ENCODE peak calls at places on chromosomes 12 and 14, in four cellular contexts. B is body of pancreas, J is endothelial cell of umbilical vein, D is esophagus squamous epithelium. C is an unnamed sample.
A peak's percentile ranks its signal among the peaks of the same experiment; 100 is the strongest.

GRCh38 chr14:68722968-68723577 is 69.8 kb downstream of the ZFP36L1 start:
- DNase-seq in B (no peak), J (no peak), D (no peak), C (no peak)

GRCh38 chr14:103514596-103515421 is 7.8 kb downstream of the CKB start:
- DNase-seq in B (peak; percentile 11), J (no peak), D (no peak), C (no peak)

GRCh38 chr12:67681145-67681778 is 32.7 kb downstream of the DYRK2 start:
- DNase-seq in B (peak; percentile 54), J (peak; percentile 82), D (no peak), C (peak; percentile 97)

GRCh38 chr12:96356831-96357230 is 43.4 kb downstream of the CDK17 start:
- DNase-seq in B (no peak), J (no peak), D (no peak), C (no peak)

GRCh38 chr14:36048667-36049066 is 127.9 kb downstream of the PTCSC3 start:
- DNase-seq in B (no peak), J (no peak), D (no peak), C (no peak)

GRCh38 chr14:38016497-38016896 is 191.2 kb upstream of the SSTR1 start:
- DNase-seq in B (no peak), J (no peak), D (no peak), C (peak; percentile 9)

GRCh38 chr12:62772556-62772955 is 162.4 kb downstream of the PPM1H start:
- DNase-seq in B (no peak), J (no peak), D (no peak), C (peak; percentile 70)

GRCh38 chr14:52547526-52547925 is 4.8 kb downstream of the TXNDC16 start:
- DNase-seq in B (no peak), J (no peak), D (no peak), C (no peak)

DNA sequence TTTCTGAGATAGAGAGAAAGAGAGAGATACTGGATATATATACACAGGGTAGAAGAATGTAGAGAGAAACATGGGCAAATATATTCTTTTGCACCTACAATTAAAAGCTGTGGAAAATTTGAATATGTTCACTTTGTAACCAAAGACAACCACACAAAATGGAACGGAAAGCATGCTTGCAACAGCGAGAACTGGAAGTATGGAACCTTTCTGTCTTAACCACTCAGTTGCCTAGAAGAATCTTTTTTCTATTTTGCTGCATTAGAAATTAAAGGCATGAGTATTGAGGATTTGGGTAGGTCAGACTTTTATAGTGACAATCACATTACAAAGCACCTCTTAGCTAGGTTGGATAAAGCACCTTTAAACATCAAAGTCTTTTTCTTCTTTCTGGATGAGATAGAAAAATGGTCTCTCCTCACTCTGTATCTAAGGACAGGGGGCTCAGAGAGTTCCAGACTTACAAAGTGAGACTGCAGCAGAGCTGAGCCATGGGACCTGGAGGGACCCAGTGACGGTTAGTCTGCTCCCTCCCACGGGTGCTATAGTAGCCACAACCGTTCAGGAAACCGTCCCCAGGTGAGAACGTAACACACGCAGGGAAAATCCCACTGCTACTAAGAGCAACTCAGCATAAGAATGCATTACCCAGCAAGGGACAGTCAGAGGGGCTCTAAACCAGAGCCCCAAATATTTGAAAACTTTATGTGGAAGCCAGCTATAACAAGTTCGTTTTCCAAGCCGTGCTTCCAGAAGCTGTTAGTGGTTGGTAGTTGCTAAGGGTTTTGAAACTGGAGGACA is 97.1 kb downstream of the DAD1 start:
- DNase-seq in B (no peak), J (no peak), D (no peak), C (no peak)
- H3K4me3 ChIP-seq in B (no peak overlapping the region), J (no peak overlapping the region), D (no peak overlapping the region), C (no peak overlapping the region)

GRCh38 chr14:92633274-92633616 is 115.2 kb downstream of the LGMN start:
- DNase-seq in B (no peak), J (no peak), D (no peak), C (no peak)

GRCh38 chr14:92637228-92637627 is 111.2 kb downstream of the LGMN start:
- DNase-seq in B (no peak), J (no peak), D (no peak), C (no peak)

GRCh38 chr14:92635896-92636295 is 112.5 kb downstream of the LGMN start:
- DNase-seq in B (no peak), J (no peak), D (no peak), C (no peak)

GRCh38 chr14:92633724-92634123 is 114.7 kb downstream of the LGMN start:
- DNase-seq in B (no peak), J (no peak), D (no peak), C (peak; percentile 54)

GRCh38 chr14:92635031-92635430 is 113.4 kb downstream of the LGMN start:
- DNase-seq in B (no peak), J (no peak), D (no peak), C (no peak)
- H3K4me3 ChIP-seq in B (no peak overlapping the region), J (no peak overlapping the region), D (no peak overlapping the region), C (no peak overlapping the region)

DNA sequence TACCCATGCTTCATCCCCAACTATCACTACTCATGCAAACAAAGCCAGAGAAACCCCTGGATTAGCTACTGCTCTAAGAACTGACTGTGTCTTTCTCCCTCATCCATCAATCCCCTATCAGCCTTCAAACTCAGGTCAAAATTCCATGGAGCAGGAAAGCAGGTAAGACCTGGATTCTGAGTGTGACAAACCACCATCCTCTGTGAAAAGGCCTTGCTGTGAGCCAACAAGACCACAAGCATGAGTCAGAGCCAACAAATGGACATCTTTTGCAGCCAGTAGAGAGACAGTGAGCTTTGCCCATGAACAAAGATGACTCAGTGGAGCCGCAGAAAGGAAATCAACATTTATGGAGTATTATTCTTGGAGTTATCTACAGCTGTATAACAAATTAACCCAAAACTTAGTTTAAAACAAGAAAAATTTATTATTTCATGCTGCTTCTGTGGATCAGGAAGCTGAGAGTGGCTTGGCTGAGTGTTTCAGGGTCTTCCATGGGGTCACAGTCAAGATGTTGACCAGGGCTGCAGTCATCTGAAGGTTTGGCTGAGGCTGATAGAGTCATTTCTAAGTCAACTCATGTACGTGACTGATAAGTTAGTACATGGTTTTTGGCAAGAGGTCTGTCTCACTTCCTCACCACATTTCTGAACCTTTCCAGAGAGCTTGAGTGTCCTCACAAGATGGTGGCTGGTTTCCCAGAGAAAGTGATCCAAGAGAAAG is 61.1 kb downstream of the PITPNM2 start:
- DNase-seq in B (no peak), J (peak; percentile 84), D (no peak), C (peak; percentile 99)
- H3K4me3 ChIP-seq in B (no peak overlapping the region), J (no peak overlapping the region), D (no peak overlapping the region), C (no peak overlapping the region)

GRCh38 chr12:94172973-94173372 is 24.6 kb downstream of the PLXNC1 start:
- DNase-seq in B (no peak), J (no peak), D (peak; percentile 6), C (peak; percentile 99)
- H3K4me3 ChIP-seq in B (no peak overlapping the region), J (no peak overlapping the region), D (no peak overlapping the region), C (no peak overlapping the region)

GRCh38 chr12:64583395-64584172 is 26.7 kb upstream of the RASSF3 start:
- DNase-seq in B (no peak), J (peak; percentile 90), D (no peak), C (peak; percentile 36)
- H3K4me3 ChIP-seq in B (no peak overlapping the region), J (no peak overlapping the region), D (no peak overlapping the region), C (no peak overlapping the region)

DNA sequence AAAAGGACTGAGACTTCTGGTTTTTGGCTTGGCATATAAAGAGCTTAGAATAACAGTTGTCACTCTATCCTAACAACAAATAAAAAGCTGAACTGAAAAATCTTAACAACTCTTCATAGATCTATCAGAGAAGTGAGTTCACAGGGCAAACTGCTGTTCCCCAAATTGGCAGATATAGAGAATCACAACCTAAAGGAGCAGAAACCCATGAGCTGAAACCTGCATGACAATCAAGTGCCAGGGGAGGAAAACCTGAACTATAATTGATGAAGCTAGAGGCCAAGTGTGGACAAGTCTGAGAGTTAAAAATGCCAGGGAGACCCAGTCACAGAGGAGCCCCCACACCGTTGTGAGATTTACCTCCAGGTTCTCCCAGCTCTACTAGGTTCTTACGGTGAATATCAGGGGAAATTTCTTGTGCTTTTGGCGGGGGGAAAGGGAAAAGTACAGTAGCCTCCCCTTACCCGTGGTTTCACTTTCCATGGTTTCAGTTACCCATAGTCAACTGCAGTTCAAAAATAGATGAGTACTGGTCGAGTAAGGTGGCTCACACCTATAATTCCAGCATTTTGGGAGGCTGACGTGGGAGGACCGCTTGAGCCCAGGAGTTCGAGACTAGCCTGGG is 53.9 kb downstream of the ATF7 start:
- DNase-seq in B (no peak), J (no peak), D (no peak), C (no peak)
- H3K4me3 ChIP-seq in B (no peak overlapping the region), J (no peak overlapping the region), D (no peak overlapping the region), C (no peak overlapping the region)

GRCh38 chr12:119334459-119335170 is at the start of gene CCDC60:
- DNase-seq in B (peak; percentile 22), J (no peak), D (no peak), C (no peak)
- H3K4me3 ChIP-seq in B (no peak within 1 kb of the TSS), J (no peak within 1 kb of the TSS), D (peak within 1 kb of the TSS; percentile 25), C (no peak within 1 kb of the TSS)

DNA sequence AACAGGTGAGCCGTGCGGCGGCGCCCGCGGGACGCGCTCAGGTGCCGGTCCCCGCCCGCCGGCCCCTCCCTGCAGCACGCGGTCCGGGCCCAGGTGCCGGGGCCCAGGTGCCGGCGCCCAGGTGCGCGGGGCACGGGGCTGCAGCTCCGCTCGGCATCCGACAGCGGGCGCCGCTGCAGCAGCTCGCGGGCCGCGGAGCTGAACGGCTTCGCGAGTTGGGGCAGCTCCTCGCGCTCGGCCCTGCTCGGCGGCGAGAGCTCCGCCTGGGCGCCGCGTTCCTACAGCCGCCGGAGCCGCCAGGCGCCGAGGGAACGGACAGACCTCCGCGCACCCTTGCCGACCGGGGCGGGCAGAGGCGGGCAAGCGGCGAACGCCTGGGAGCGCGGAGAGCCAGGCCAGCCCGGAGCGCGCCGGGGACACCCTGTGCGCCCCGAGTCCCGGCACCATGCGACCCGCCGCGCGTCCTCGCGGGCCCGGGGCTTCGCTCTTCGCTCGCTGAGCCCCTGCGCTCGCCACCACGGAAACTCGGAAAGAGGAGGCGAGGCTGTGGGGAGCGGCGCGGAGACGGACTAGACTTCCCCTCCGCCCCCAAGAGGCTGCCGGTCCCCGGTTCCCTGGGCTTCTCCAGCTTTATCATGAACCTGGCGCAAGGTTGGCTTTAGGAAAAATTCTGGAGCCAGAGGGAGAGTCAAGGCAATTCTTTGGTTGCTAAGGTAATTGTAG is at the start of gene RGS6:
- DNase-seq in B (peak; percentile 18), J (no peak), D (no peak), C (no peak)
- H3K4me3 ChIP-seq in B (no peak within 1 kb of the TSS), J (no peak within 1 kb of the TSS), D (peak within 1 kb of the TSS; percentile 44), C (no peak within 1 kb of the TSS)

C was measured in fibroblast of mammary gland.